ENCODE peak calls at places on chromosomes 16 and 17, in six cellular contexts. M, K, J, N, R and Y are unnamed samples.

GRCh38 chr16:13961099-13961811 is 41.3 kb downstream of the ERCC4 start:
- DNase-seq in R (no peak), K (no peak), N (peak), M (no peak), J (no peak), Y (no peak)

GRCh38 chr17:79531191-79531590 is 79.7 kb downstream of the RBFOX3 start:
- DNase-seq in M (no peak), N (no peak), R (no peak), K (no peak), J (no peak), Y (no peak)

GRCh38 chr17:57294629-57295501 is 38.5 kb downstream of the MSI2 start:
- DNase-seq in M (no peak), N (peak), J (peak), K (no peak), R (peak), Y (no peak)

GRCh38 chr16:67431077-67431804 is at the start of gene HSD11B2:
- DNase-seq in N (peak), J (no peak), R (peak), K (peak), M (peak), Y (no peak)

GRCh38 chr17:3529817-3530741 is 27.5 kb downstream of the TRPV3 start:
- DNase-seq in N (no peak), M (no peak), R (peak), K (no peak), J (no peak), Y (no peak)

GRCh38 chr17:5364156-5364555 is 55.3 kb downstream of the NUP88 start:
- DNase-seq in J (no peak), N (peak), M (no peak), K (no peak), R (no peak), Y (no peak)

GRCh38 chr16:20398603-20399002 is 5.9 kb downstream of the PDILT start:
- DNase-seq in K (no peak), N (no peak), M (no peak), R (no peak), J (no peak), Y (no peak)

GRCh38 chr16:78520470-78520869 is 421.0 kb downstream of the WWOX start:
- DNase-seq in K (no peak), N (no peak), M (no peak), J (no peak), R (no peak), Y (no peak)

GRCh38 chr16:67194257-67194656 is 2.3 kb downstream of the E2F4 start:
- DNase-seq in K (no peak), N (no peak), J (no peak), R (no peak), M (no peak), Y (no peak)

GRCh38 chr16:22291860-22292692 is 5.1 kb upstream of the POLR3E start:
- DNase-seq in M (no peak), J (no peak), R (no peak), N (peak), K (no peak), Y (no peak)

GRCh38 chr17:74380086-74380958 is 13.0 kb downstream of the GPR142 start:
- DNase-seq in K (no peak), N (no peak), M (no peak), J (no peak), R (no peak), Y (no peak)
- TF ChIP-seq CTCF in K (no peak), N (no peak), M (peak), J (no peak), R (no peak), Y (no peak)

DNA sequence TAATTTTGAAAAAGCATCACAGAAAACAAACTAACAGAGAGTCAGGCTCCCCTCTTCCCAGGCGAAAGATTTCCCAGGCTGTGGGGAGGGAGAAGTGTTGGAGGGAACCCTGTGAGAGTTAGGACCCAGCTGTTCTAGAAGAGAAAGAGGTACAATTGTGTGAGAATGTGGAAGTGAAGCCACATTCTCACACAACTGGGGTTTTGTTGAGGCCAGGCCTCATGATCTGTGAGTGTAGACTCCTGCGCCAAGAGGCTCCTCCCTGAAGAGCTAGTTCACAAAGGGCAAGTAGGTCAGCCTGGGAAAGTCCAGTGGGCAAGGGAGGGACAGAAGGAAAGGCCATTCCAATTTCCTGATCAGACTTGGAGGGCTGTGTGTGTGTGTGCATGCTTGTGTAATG is 15.2 kb downstream of the CD300LF start:
- DNase-seq in K (no peak), M (no peak), J (no peak), N (no peak), R (no peak), Y (no peak)
- TF ChIP-seq CTCF in K (no peak), M (no peak), J (no peak), N (no peak), R (no peak), Y (no peak)

GRCh38 chr16:69859105-69859969 is 91.8 kb upstream of the CLEC18A start:
- DNase-seq in N (no peak), M (no peak), K (no peak), J (no peak), R (peak), Y (no peak)

GRCh38 chr16:69858196-69859104 is 92.7 kb upstream of the CLEC18A start:
- DNase-seq in R (no peak), K (no peak), M (no peak), N (no peak), J (no peak), Y (no peak)

GRCh38 chr16:69863882-69864281 is 87.3 kb upstream of the CLEC18A start:
- DNase-seq in N (no peak), M (no peak), K (no peak), J (no peak), R (no peak), Y (no peak)

GRCh38 chr16:69861276-69862030 is 89.7 kb upstream of the CLEC18A start:
- DNase-seq in K (no peak), J (no peak), R (no peak), M (no peak), N (peak), Y (no peak)

GRCh38 chr16:69860233-69861231 is 90.6 kb upstream of the CLEC18A start:
- DNase-seq in K (no peak), R (no peak), J (no peak), M (no peak), N (no peak), Y (no peak)
- TF ChIP-seq CTCF in K (no peak), R (no peak), J (no peak), M (no peak), N (no peak), Y (no peak)

DNA sequence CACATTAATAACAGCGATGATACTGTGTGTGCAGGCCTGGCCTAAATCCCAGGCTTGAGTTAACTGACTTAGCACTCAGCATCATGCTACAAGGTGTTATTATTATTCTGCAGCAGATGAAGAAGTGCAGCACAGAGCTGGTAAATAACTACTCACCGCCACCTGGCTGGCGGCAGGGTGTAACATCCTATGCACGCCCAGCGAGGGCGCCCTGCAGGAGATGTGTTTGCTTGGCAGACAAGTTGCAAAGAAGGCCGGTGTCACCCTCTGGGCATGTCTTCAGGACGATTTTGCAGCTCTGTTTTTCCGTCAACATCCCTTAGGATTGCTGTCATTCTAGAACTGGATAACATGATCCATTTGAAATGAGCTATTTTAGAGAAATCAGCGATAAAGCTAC is 30.1 kb downstream of the DNAH9 start:
- DNase-seq in M (no peak), K (no peak), J (no peak), R (no peak), N (no peak), Y (no peak)
- TF ChIP-seq CTCF in M (peak), K (no peak), J (no peak), R (no peak), N (no peak), Y (no peak)

GRCh38 chr16:31382485-31383161 is 10.5 kb upstream of the ITGAD start:
- DNase-seq in M (peak), R (peak), K (peak), J (peak), N (peak), Y (peak)
- TF ChIP-seq CTCF in M (peak), R (peak), K (peak), J (peak), N (peak), Y (peak)

GRCh38 chr17:75504347-75505151 is 10.8 kb downstream of the CASKIN2 start:
- DNase-seq in J (peak), K (peak), M (no peak), N (no peak), R (no peak), Y (peak)
- TF ChIP-seq CTCF in J (peak), K (peak), M (peak), N (peak), R (peak), Y (peak)

DNA sequence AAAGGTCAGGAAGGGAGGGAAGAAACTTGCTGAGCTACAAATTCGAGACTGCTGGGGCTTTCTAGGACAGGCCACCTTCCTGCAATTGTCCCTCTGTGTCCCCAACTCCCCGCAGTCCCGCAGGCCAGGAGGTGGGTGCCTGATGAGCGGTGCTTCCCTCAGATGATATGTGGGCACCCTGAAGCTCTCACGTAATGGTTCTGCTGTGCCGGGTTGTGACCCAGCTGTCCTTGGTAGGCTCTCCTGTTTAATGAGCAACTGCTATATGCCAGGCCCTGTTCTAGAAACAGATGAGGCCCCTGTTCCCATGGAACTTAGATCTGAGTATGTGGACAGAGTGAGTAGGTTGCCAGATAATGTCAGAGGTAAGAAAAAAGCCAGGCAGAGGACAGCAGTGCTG is 22.0 kb upstream of the MYO15B start:
- DNase-seq in J (no peak), R (no peak), M (no peak), K (no peak), N (no peak), Y (no peak)
- TF ChIP-seq CTCF in J (no peak), R (no peak), M (no peak), K (no peak), N (no peak), Y (no peak)